ENCODE peak calls at places on chromosomes 3 and 15, in ten cellular contexts. Z is AG04450, P is uterus, D is glutamatergic neuron, T is mesothelial cell of epicardium, I is choroid plexus epithelial cell, O is RWPE2, A is lower lobe of right lung, E is breast epithelium, C is bronchial epithelial cell. L is an unnamed sample.

GRCh38 chr3:77655421-77655820 is 615.5 kb downstream of the ROBO2 start:
- DNase-seq in Z (no peak), P (no peak), D (no peak), T (no peak), I (peak), O (no peak), A (no peak), E (no peak), C (no peak), L (no peak)

GRCh38 chr3:132332082-132332964 is 15.1 kb downstream of the ACP3 start:
- DNase-seq in Z (no peak), P (no peak), D (no peak), T (no peak), I (no peak), O (no peak), A (no peak), E (no peak), C (peak), L (no peak)

GRCh38 chr3:178900244-178900643 is 171.4 kb downstream of the ZMAT3 start:
- DNase-seq in Z (no peak), P (no peak), D (no peak), T (no peak), I (no peak), O (no peak), A (no peak), E (no peak), C (peak), L (no peak)

GRCh38 chr3:31810991-31811433 is 170.1 kb downstream of the OSBPL10 start:
- DNase-seq in Z (no peak), P (no peak), D (no peak), T (no peak), I (no peak), O (no peak), A (no peak), E (no peak), C (no peak), L (no peak)

GRCh38 chr3:97148891-97149290 is 334.5 kb downstream of the EPHA6 start:
- DNase-seq in Z (no peak), P (no peak), D (no peak), T (no peak), I (no peak), O (no peak), A (no peak), E (no peak), C (no peak), L (no peak)

GRCh38 chr3:60573494-60573893 is 677.8 kb downstream of the FHIT start:
- DNase-seq in Z (peak), P (no peak), D (no peak), T (no peak), I (peak), O (no peak), A (no peak), E (no peak), C (peak), L (no peak)

GRCh38 chr3:123807820-123808219 is 76.3 kb downstream of the MYLK start:
- DNase-seq in Z (no peak), P (no peak), D (no peak), T (no peak), I (no peak), O (peak), A (no peak), E (no peak), C (peak), L (no peak)

GRCh38 chr3:155730843-155731242 is 14.0 kb downstream of the PLCH1 start:
- DNase-seq in Z (no peak), P (no peak), D (no peak), T (no peak), I (no peak), O (no peak), A (no peak), E (no peak), C (no peak), L (no peak)

GRCh38 chr3:178665747-178666146 is 129.5 kb downstream of the KCNMB2 start:
- DNase-seq in Z (no peak), P (no peak), D (no peak), T (no peak), I (no peak), O (no peak), A (no peak), E (no peak), C (no peak), L (no peak)

GRCh38 chr15:62886431-62887071 is 156.0 kb upstream of the TPM1 start:
- DNase-seq in Z (no peak), P (no peak), D (no peak), T (no peak), I (peak), O (no peak), A (no peak), E (no peak), C (no peak), L (no peak)

GRCh38 chr15:62833671-62834070 is 208.9 kb upstream of the TPM1 start:
- DNase-seq in Z (no peak), P (no peak), D (no peak), T (no peak), I (no peak), O (no peak), A (no peak), E (no peak), C (no peak), L (no peak)

GRCh38 chr15:62164500-62165028 is 521 bp downstream of the C2CD4B start:
- DNase-seq in Z (no peak), P (no peak), D (peak), T (peak), I (no peak), O (no peak), A (peak), E (no peak), C (no peak), L (no peak)

GRCh38 chr3:58492385-58492970 is 582 bp downstream of the KCTD6 start:
- DNase-seq in Z (no peak), P (no peak), D (no peak), T (no peak), I (no peak), O (no peak), A (no peak), E (no peak), C (no peak), L (peak)

GRCh38 chr15:80835338-80835737 is 56.2 kb downstream of the CEMIP start:
- DNase-seq in Z (no peak), P (no peak), D (no peak), T (no peak), I (no peak), O (no peak), A (no peak), E (no peak), C (no peak), L (no peak)

GRCh38 chr3:16433701-16434151 is 79.8 kb downstream of the RFTN1 start:
- DNase-seq in Z (no peak), P (no peak), D (no peak), T (no peak), I (no peak), O (no peak), A (no peak), E (no peak), C (no peak), L (peak)

GRCh38 chr3:46549989-46550388 is 16.1 kb downstream of the LRRC2 start:
- DNase-seq in Z (no peak), P (no peak), D (no peak), T (no peak), I (no peak), O (no peak), A (no peak), E (no peak), C (no peak), L (no peak)

GRCh38 chr3:111621535-111621934 is 26.4 kb upstream of the ZBED2 start:
- DNase-seq in Z (no peak), P (no peak), D (peak), T (no peak), I (no peak), O (no peak), A (no peak), E (no peak), C (peak), L (no peak)

GRCh38 chr3:17686613-17687012 is 55.8 kb downstream of the TBC1D5 start:
- DNase-seq in Z (no peak), P (no peak), D (no peak), T (no peak), I (peak), O (no peak), A (no peak), E (no peak), C (peak), L (no peak)

GRCh38 chr15:74378853-74379252 is 11.4 kb upstream of the CYP11A1 start:
- DNase-seq in Z (no peak), P (peak), D (no peak), T (peak), I (peak), O (no peak), A (no peak), E (no peak), C (peak), L (peak)

GRCh38 chr3:49747792-49748480 is 24.2 kb upstream of the GMPPB start:
- DNase-seq in Z (no peak), P (no peak), D (no peak), T (no peak), I (peak), O (no peak), A (no peak), E (no peak), C (peak), L (no peak)

GRCh38 chr15:66253643-66254363 is at the start of gene MEGF11:
- DNase-seq in Z (no peak), P (no peak), D (peak), T (peak), I (peak), O (no peak), A (no peak), E (no peak), C (no peak), L (no peak)

GRCh38 chr3:146476094-146476740 is 6.9 kb upstream of the PLSCR2 start:
- DNase-seq in Z (no peak), P (no peak), D (no peak), T (no peak), I (no peak), O (no peak), A (no peak), E (no peak), C (no peak), L (no peak)

GRCh38 chr3:129226374-129226773 is 23.0 kb upstream of the COPG1 start:
- DNase-seq in Z (no peak), P (peak), D (no peak), T (no peak), I (peak), O (peak), A (peak), E (peak), C (peak), L (no peak)

GRCh38 chr15:82129769-82130168 is 84.0 kb upstream of the MEX3B start:
- DNase-seq in Z (peak), P (no peak), D (no peak), T (no peak), I (peak), O (no peak), A (no peak), E (no peak), C (peak), L (no peak)

GRCh38 chr3:64331605-64332004 is 106.3 kb upstream of the PRICKLE2 start:
- DNase-seq in Z (no peak), P (no peak), D (no peak), T (no peak), I (no peak), O (no peak), A (no peak), E (peak), C (no peak), L (no peak)

GRCh38 chr15:38084289-38084688 is 149.8 kb downstream of the TMCO5A start:
- DNase-seq in Z (no peak), P (no peak), D (no peak), T (no peak), I (peak), O (no peak), A (no peak), E (no peak), C (peak), L (peak)

GRCh38 chr15:70160267-70160666 is 62.5 kb upstream of the TLE3 start:
- DNase-seq in Z (no peak), P (no peak), D (no peak), T (no peak), I (peak), O (no peak), A (no peak), E (no peak), C (peak), L (no peak)

GRCh38 chr15:63596666-63597032 is 538 bp upstream of the FBXL22 start:
- DNase-seq in Z (no peak), P (no peak), D (no peak), T (no peak), I (peak), O (no peak), A (no peak), E (no peak), C (no peak), L (no peak)

GRCh38 chr3:14412831-14413380 is 10.5 kb downstream of the SLC6A6 start:
- DNase-seq in Z (no peak), P (peak), D (no peak), T (no peak), I (peak), O (no peak), A (no peak), E (no peak), C (no peak), L (no peak)

GRCh38 chr15:72358532-72359180 is 17.2 kb downstream of the HEXA start:
- DNase-seq in Z (peak), P (peak), D (no peak), T (no peak), I (peak), O (no peak), A (peak), E (peak), C (peak), L (no peak)

GRCh38 chr15:92277776-92278175 is 115.9 kb upstream of the ST8SIA2 start:
- DNase-seq in Z (no peak), P (no peak), D (no peak), T (no peak), I (peak), O (no peak), A (peak), E (no peak), C (peak), L (peak)

GRCh38 chr3:82012775-82013174 is 251.3 kb upstream of the GBE1 start:
- DNase-seq in Z (no peak), P (no peak), D (no peak), T (no peak), I (peak), O (no peak), A (no peak), E (no peak), C (peak), L (no peak)
- TF ChIP-seq CTCF in Z (no peak), P (no peak), D (no peak), T (no peak), I (no peak), O (peak), A (no peak), E (no peak), C (peak), L (no peak)

DNA sequence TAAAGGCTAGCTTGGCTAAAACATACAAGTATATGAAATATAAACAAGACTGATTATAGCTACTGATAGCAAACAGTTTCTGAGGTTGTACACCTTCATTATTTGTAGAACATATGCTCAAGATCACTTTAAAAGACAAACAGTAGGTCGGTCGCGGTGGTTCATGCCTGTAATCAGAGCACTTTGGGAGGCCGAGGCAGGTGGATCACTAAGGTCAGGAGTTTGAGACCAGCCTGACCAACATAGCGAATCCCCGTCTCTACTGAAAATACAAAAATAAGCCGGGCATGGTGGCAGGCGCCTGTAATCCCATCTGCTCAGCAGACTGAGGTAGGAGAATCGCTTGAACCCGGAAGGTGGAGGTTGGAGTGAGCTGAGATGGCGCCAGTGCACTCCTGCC is 80.3 kb downstream of the SMARCC1 start:
- DNase-seq in Z (no peak), P (no peak), D (no peak), T (no peak), I (no peak), O (no peak), A (no peak), E (no peak), C (no peak), L (no peak)
- TF ChIP-seq CTCF in Z (no peak), P (no peak), D (no peak), T (no peak), I (no peak), O (no peak), A (no peak), E (no peak), C (no peak), L (no peak)

GRCh38 chr3:116614795-116615362 is 94.7 kb upstream of the TUSC7 start:
- DNase-seq in Z (no peak), P (no peak), D (no peak), T (no peak), I (peak), O (no peak), A (no peak), E (no peak), C (peak), L (peak)
- TF ChIP-seq CTCF in Z (peak), P (no peak), D (peak), T (peak), I (peak), O (peak), A (no peak), E (no peak), C (peak), L (peak)

GRCh38 chr15:77506311-77507150 is 85.8 kb downstream of the HMG20A start:
- DNase-seq in Z (no peak), P (peak), D (no peak), T (peak), I (peak), O (no peak), A (peak), E (no peak), C (no peak), L (no peak)
- TF ChIP-seq CTCF in Z (no peak), P (no peak), D (no peak), T (no peak), I (no peak), O (no peak), A (no peak), E (no peak), C (no peak), L (no peak)

DNA sequence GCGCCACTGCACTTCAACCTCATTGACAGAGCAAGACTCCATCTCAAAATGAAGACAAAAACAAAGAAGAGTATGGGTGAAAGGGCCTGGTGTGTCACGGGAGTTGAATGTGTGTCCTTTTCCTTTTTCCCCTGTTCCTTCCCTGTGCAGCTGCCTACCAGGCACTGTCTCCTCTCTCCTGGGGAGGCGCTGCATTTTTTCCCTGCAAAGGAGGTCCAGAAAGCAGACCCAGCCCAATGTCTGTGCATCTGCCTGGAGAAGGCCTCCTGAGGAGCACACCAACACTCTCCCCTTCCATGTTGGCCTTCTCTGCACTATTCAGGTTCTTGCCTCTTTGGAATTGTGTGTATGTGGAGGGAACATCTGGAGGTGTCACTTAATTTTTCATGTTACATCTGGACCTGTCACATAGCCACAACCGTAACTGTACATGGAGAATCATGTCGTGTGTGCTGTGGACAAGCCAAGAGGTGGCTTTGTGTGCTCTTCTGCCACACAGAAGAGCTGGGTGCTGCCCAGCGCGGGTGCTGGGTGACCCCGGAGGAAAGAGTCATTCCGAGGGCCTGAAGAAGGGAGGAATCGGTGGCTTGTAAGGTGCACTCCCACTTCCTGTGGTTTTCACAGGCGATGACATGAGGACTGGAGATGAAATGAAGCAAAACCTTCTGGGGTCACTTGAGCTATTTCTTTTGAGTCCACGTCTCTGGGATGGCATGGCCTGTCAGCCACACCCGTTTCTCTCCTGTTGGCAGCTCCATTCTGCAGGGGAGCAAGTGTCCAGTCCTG is 46.5 kb upstream of the CGNL1 start:
- DNase-seq in Z (no peak), P (no peak), D (no peak), T (no peak), I (no peak), O (no peak), A (no peak), E (no peak), C (no peak), L (no peak)
- TF ChIP-seq CTCF in Z (no peak), P (no peak), D (no peak), T (no peak), I (no peak), O (no peak), A (no peak), E (no peak), C (no peak), L (no peak)

GRCh38 chr15:61118885-61119284 is 110.2 kb downstream of the RORA start:
- DNase-seq in Z (no peak), P (no peak), D (no peak), T (no peak), I (no peak), O (no peak), A (no peak), E (no peak), C (no peak), L (no peak)
- TF ChIP-seq CTCF in Z (no peak), P (no peak), D (peak), T (no peak), I (peak), O (peak), A (no peak), E (no peak), C (peak), L (no peak)

DNA sequence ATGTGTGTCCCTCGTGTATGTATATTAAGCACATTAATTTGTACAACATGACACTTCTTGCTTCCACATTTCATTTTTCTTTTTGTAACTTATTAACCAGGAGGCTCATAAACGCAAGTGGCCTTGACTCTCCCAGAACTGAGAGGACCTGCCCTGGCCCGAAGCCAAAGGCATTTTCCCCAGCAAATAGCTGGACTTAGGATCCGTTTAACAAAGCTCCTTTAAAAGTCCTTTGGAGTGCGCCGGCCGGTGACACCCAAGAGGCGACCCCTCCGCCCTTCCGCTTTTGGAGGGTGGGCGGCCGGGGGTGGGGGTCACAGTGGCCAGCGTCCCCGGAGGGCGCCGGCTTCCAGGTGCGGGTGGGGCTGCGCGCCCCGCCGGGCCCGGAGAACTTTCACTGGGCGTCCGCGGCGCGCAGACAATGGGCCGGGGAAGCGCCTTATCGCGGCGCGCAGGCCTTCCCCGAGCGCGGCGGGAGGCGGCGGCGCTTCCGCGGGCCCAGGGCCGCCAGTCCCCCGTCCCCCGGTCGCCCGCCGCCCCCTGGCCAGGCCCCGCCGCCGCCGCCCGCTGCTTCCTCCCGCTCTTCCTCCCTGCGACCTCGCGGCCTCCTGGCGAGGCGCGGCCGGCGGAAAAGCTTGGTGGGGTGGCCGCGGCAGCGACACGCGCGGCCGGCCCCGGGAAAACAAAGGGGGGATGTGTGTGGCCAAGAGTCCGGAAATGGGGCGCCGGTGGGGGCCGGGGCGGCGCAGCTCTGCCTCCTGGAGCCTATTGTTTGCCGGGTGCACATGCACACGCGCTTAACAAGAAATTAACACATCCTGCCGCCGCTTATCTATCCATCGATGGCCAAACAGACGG is 613.4 kb downstream of the MCTP2 start:
- DNase-seq in Z (no peak), P (peak), D (peak), T (peak), I (peak), O (no peak), A (peak), E (no peak), C (peak), L (no peak)
- TF ChIP-seq CTCF in Z (peak), P (no peak), D (no peak), T (no peak), I (no peak), O (peak), A (peak), E (no peak), C (no peak), L (no peak)

L was measured in GM10248.